ENCODE peak calls at places on chromosomes 16 and 17, in eight cellular contexts. One of them, this sample, is unnamed.
A peak's percentile ranks its signal among the peaks of the same experiment; 100 is the strongest.

GRCh38 chr17:51608251-51608933 is 348.0 kb downstream of the UTP18 start:
- DNase-seq in fibroblast of the conjunctiva: no peak
- DNase-seq in NCI-H1436 treated with DMSO at 0.1 percent for 48 hours: no peak
- DNase-seq in retina: no peak
- DNase-seq in naive thymus-derived CD8-positive, alpha-beta T cell: no peak
- DNase-seq in AG08396: no peak
- DNase-seq in SHP77: no peak
- DNase-seq in activated T-helper 1 cell treated with anti-CD3 and anti-CD28 coated beads, Interleukin-12 subunit alpha, Interleukin-12 subunit beta, Interleukin-2, Interleukin-4 antibody, amounts not matched to agents 30 ng/mL and 10 ng/mL and 1 ng/mL, durations not matched to agents 14 hours and 24 hours and 36 hours: no peak
- DNase-seq in this sample: no peak

GRCh38 chr17:28279411-28279810 is 39.6 kb upstream of the TMEM97 start:
- DNase-seq in fibroblast of the conjunctiva: no peak
- DNase-seq in NCI-H1436 treated with DMSO at 0.1 percent for 48 hours: no peak
- DNase-seq in retina: no peak
- DNase-seq in naive thymus-derived CD8-positive, alpha-beta T cell: no peak
- DNase-seq in AG08396: no peak
- DNase-seq in SHP77: no peak
- DNase-seq in activated T-helper 1 cell treated with anti-CD3 and anti-CD28 coated beads, Interleukin-12 subunit alpha, Interleukin-12 subunit beta, Interleukin-2, Interleukin-4 antibody, amounts not matched to agents 30 ng/mL and 10 ng/mL and 1 ng/mL, durations not matched to agents 14 hours and 24 hours and 36 hours: no peak
- DNase-seq in this sample: no peak

GRCh38 chr17:53516643-53517042 is 306.1 kb upstream of the KIF2B start:
- DNase-seq in fibroblast of the conjunctiva: no peak
- DNase-seq in NCI-H1436 treated with DMSO at 0.1 percent for 48 hours: no peak
- DNase-seq in retina: peak; percentile 21
- DNase-seq in naive thymus-derived CD8-positive, alpha-beta T cell: no peak
- DNase-seq in AG08396: no peak
- DNase-seq in SHP77: no peak
- DNase-seq in activated T-helper 1 cell treated with anti-CD3 and anti-CD28 coated beads, Interleukin-12 subunit alpha, Interleukin-12 subunit beta, Interleukin-2, Interleukin-4 antibody, amounts not matched to agents 30 ng/mL and 10 ng/mL and 1 ng/mL, durations not matched to agents 14 hours and 24 hours and 36 hours: no peak
- DNase-seq in this sample: peak; percentile 22

GRCh38 chr16:57621521-57622268 is 6.7 kb upstream of the ADGRG1 start:
- DNase-seq in fibroblast of the conjunctiva: no peak
- DNase-seq in NCI-H1436 treated with DMSO at 0.1 percent for 48 hours: no peak
- DNase-seq in retina: no peak
- DNase-seq in naive thymus-derived CD8-positive, alpha-beta T cell: no peak
- DNase-seq in AG08396: no peak
- DNase-seq in SHP77: no peak
- DNase-seq in activated T-helper 1 cell treated with anti-CD3 and anti-CD28 coated beads, Interleukin-12 subunit alpha, Interleukin-12 subunit beta, Interleukin-2, Interleukin-4 antibody, amounts not matched to agents 30 ng/mL and 10 ng/mL and 1 ng/mL, durations not matched to agents 14 hours and 24 hours and 36 hours: no peak
- DNase-seq in this sample: no peak

GRCh38 chr17:64938925-64939474 is 19.7 kb upstream of the LRRC37A3 start:
- DNase-seq in fibroblast of the conjunctiva: no peak
- DNase-seq in NCI-H1436 treated with DMSO at 0.1 percent for 48 hours: no peak
- DNase-seq in retina: peak; percentile 19
- DNase-seq in naive thymus-derived CD8-positive, alpha-beta T cell: peak; percentile 34
- DNase-seq in AG08396: peak; percentile 53
- DNase-seq in SHP77: no peak
- DNase-seq in activated T-helper 1 cell treated with anti-CD3 and anti-CD28 coated beads, Interleukin-12 subunit alpha, Interleukin-12 subunit beta, Interleukin-2, Interleukin-4 antibody, amounts not matched to agents 30 ng/mL and 10 ng/mL and 1 ng/mL, durations not matched to agents 14 hours and 24 hours and 36 hours: peak; percentile 12
- DNase-seq in this sample: peak; percentile 28

GRCh38 chr16:10362077-10362863 is 23.6 kb upstream of the ATF7IP2 start:
- DNase-seq in fibroblast of the conjunctiva: no peak
- DNase-seq in NCI-H1436 treated with DMSO at 0.1 percent for 48 hours: no peak
- DNase-seq in retina: no peak
- DNase-seq in naive thymus-derived CD8-positive, alpha-beta T cell: peak; percentile 3
- DNase-seq in AG08396: no peak
- DNase-seq in SHP77: no peak
- DNase-seq in activated T-helper 1 cell treated with anti-CD3 and anti-CD28 coated beads, Interleukin-12 subunit alpha, Interleukin-12 subunit beta, Interleukin-2, Interleukin-4 antibody, amounts not matched to agents 30 ng/mL and 10 ng/mL and 1 ng/mL, durations not matched to agents 14 hours and 24 hours and 36 hours: peak; percentile 11
- DNase-seq in this sample: no peak

GRCh38 chr17:61396586-61397085 is 3.0 kb upstream of the TBX2 start:
- DNase-seq in fibroblast of the conjunctiva: no peak
- DNase-seq in NCI-H1436 treated with DMSO at 0.1 percent for 48 hours: no peak
- DNase-seq in retina: peak; percentile 92
- DNase-seq in naive thymus-derived CD8-positive, alpha-beta T cell: no peak
- DNase-seq in AG08396: no peak
- DNase-seq in SHP77: no peak
- DNase-seq in activated T-helper 1 cell treated with anti-CD3 and anti-CD28 coated beads, Interleukin-12 subunit alpha, Interleukin-12 subunit beta, Interleukin-2, Interleukin-4 antibody, amounts not matched to agents 30 ng/mL and 10 ng/mL and 1 ng/mL, durations not matched to agents 14 hours and 24 hours and 36 hours: no peak
- DNase-seq in this sample: no peak

GRCh38 chr16:56401482-56401881 is 23.9 kb downstream of the AMFR start:
- DNase-seq in fibroblast of the conjunctiva: no peak
- DNase-seq in NCI-H1436 treated with DMSO at 0.1 percent for 48 hours: no peak
- DNase-seq in retina: no peak
- DNase-seq in naive thymus-derived CD8-positive, alpha-beta T cell: no peak
- DNase-seq in AG08396: peak; percentile 34
- DNase-seq in SHP77: peak; percentile 65
- DNase-seq in activated T-helper 1 cell treated with anti-CD3 and anti-CD28 coated beads, Interleukin-12 subunit alpha, Interleukin-12 subunit beta, Interleukin-2, Interleukin-4 antibody, amounts not matched to agents 30 ng/mL and 10 ng/mL and 1 ng/mL, durations not matched to agents 14 hours and 24 hours and 36 hours: no peak
- DNase-seq in this sample: no peak

GRCh38 chr17:73255671-73256181 is 6.0 kb downstream of the CPSF4L start:
- DNase-seq in fibroblast of the conjunctiva: no peak
- DNase-seq in NCI-H1436 treated with DMSO at 0.1 percent for 48 hours: no peak
- DNase-seq in retina: peak; percentile 89
- DNase-seq in naive thymus-derived CD8-positive, alpha-beta T cell: peak; percentile 36
- DNase-seq in AG08396: peak; percentile 76
- DNase-seq in SHP77: peak; percentile 42
- DNase-seq in activated T-helper 1 cell treated with anti-CD3 and anti-CD28 coated beads, Interleukin-12 subunit alpha, Interleukin-12 subunit beta, Interleukin-2, Interleukin-4 antibody, amounts not matched to agents 30 ng/mL and 10 ng/mL and 1 ng/mL, durations not matched to agents 14 hours and 24 hours and 36 hours: peak; percentile 22
- DNase-seq in this sample: no peak

GRCh38 chr16:50068550-50068949 is 2.8 kb downstream of the HEATR3 start:
- DNase-seq in fibroblast of the conjunctiva: no peak
- DNase-seq in NCI-H1436 treated with DMSO at 0.1 percent for 48 hours: no peak
- DNase-seq in retina: no peak
- DNase-seq in naive thymus-derived CD8-positive, alpha-beta T cell: no peak
- DNase-seq in AG08396: peak; percentile 41
- DNase-seq in SHP77: no peak
- DNase-seq in activated T-helper 1 cell treated with anti-CD3 and anti-CD28 coated beads, Interleukin-12 subunit alpha, Interleukin-12 subunit beta, Interleukin-2, Interleukin-4 antibody, amounts not matched to agents 30 ng/mL and 10 ng/mL and 1 ng/mL, durations not matched to agents 14 hours and 24 hours and 36 hours: no peak
- DNase-seq in this sample: no peak

GRCh38 chr17:40021471-40021961 is 6.3 kb downstream of the CSF3 start:
- DNase-seq in fibroblast of the conjunctiva: peak; percentile 72
- DNase-seq in NCI-H1436 treated with DMSO at 0.1 percent for 48 hours: no peak
- DNase-seq in retina: no peak
- DNase-seq in naive thymus-derived CD8-positive, alpha-beta T cell: no peak
- DNase-seq in AG08396: peak; percentile 80
- DNase-seq in SHP77: no peak
- DNase-seq in activated T-helper 1 cell treated with anti-CD3 and anti-CD28 coated beads, Interleukin-12 subunit alpha, Interleukin-12 subunit beta, Interleukin-2, Interleukin-4 antibody, amounts not matched to agents 30 ng/mL and 10 ng/mL and 1 ng/mL, durations not matched to agents 14 hours and 24 hours and 36 hours: no peak
- DNase-seq in this sample: no peak

GRCh38 chr17:61821655-61822054 is 41.7 kb downstream of the BRIP1 start:
- DNase-seq in fibroblast of the conjunctiva: no peak
- DNase-seq in NCI-H1436 treated with DMSO at 0.1 percent for 48 hours: no peak
- DNase-seq in retina: no peak
- DNase-seq in naive thymus-derived CD8-positive, alpha-beta T cell: no peak
- DNase-seq in AG08396: no peak
- DNase-seq in SHP77: no peak
- DNase-seq in activated T-helper 1 cell treated with anti-CD3 and anti-CD28 coated beads, Interleukin-12 subunit alpha, Interleukin-12 subunit beta, Interleukin-2, Interleukin-4 antibody, amounts not matched to agents 30 ng/mL and 10 ng/mL and 1 ng/mL, durations not matched to agents 14 hours and 24 hours and 36 hours: no peak
- DNase-seq in this sample: no peak

This sample was measured in NCI-H526.